ENCODE peak calls at places on chromosomes 11 and 22, in nine cellular contexts. N, M, V, P, J, L, F, G and T are unnamed samples.

GRCh38 chr22:48627203-48627602 is 1200.5 kb downstream of the BRD1 start:
- DNase-seq in L (peak; percentile 61), G (peak; percentile 25), N (no peak), M (no peak), P (no peak), V (no peak), F (no peak), J (no peak), T (no peak)

GRCh38 chr22:23029521-23030228 is 40.6 kb upstream of the GNAZ start:
- DNase-seq in G (no peak), J (no peak), N (no peak), M (no peak), V (no peak), P (no peak), F (no peak), L (no peak), T (no peak)

GRCh38 chr11:119551726-119552510 is 128.9 kb upstream of the THY1 start:
- DNase-seq in G (no peak), J (no peak), M (no peak), F (peak; percentile 40), P (no peak), L (no peak), V (no peak), N (no peak), T (no peak)

GRCh38 chr22:39907035-39907434 is 6.2 kb downstream of the GRAP2 start:
- DNase-seq in J (no peak), L (no peak), N (no peak), F (no peak), V (no peak), M (no peak), G (no peak), P (no peak), T (no peak)

GRCh38 chr11:130616578-130616977 is 168.1 kb downstream of the ADAMTS15 start:
- DNase-seq in N (no peak), L (no peak), V (no peak), J (no peak), M (no peak), F (no peak), G (peak; percentile 23), P (no peak), T (no peak)

GRCh38 chr22:45882881-45883810 is 93.8 kb downstream of the WNT7B start:
- DNase-seq in G (no peak), P (no peak), N (no peak), M (peak; percentile 64), V (no peak), L (no peak), F (no peak), J (no peak), T (no peak)

GRCh38 chr11:134032501-134033091 is 36.3 kb upstream of the JAM3 start:
- DNase-seq in G (peak; percentile 36), V (no peak), J (no peak), M (no peak), L (peak; percentile 54), N (no peak), F (no peak), P (no peak), T (no peak)

GRCh38 chr11:95788921-95789505 is 569 bp downstream of the FAM76B start:
- DNase-seq in N (peak; percentile 38), V (peak; percentile 23), P (no peak), L (no peak), J (no peak), G (peak; percentile 66), F (no peak), M (no peak), T (peak; percentile 29)

GRCh38 chr11:36385121-36385530 is 89.0 kb downstream of the PRR5L start:
- DNase-seq in L (no peak), V (no peak), P (no peak), J (no peak), G (no peak), F (no peak), M (no peak), N (no peak), T (peak; percentile 45)

GRCh38 chr11:69201764-69202370 is 46.1 kb downstream of the SMIM38 start:
- DNase-seq in M (no peak), G (no peak), P (no peak), F (no peak), L (no peak), N (no peak), J (no peak), V (no peak), T (no peak)

GRCh38 chr11:12531681-12532080 is 142.5 kb upstream of the TEAD1 start:
- DNase-seq in M (no peak), F (no peak), P (no peak), G (no peak), N (no peak), J (no peak), V (no peak), L (no peak), T (no peak)

GRCh38 chr11:134236834-134237556 is 12.5 kb downstream of the VPS26B start:
- DNase-seq in J (no peak), F (no peak), N (no peak), P (no peak), V (no peak), G (no peak), L (no peak), M (no peak), T (no peak)

GRCh38 chr11:115939104-115939503 is 434.9 kb upstream of the CADM1 start:
- DNase-seq in N (no peak), L (no peak), G (no peak), P (no peak), V (no peak), J (no peak), F (peak; percentile 90), M (no peak), T (no peak)

GRCh38 chr11:77619576-77620198 is 17.9 kb downstream of the CLNS1A start:
- DNase-seq in F (peak; percentile 42), V (no peak), N (peak; percentile 12), M (no peak), L (peak; percentile 66), J (no peak), P (no peak), G (peak; percentile 62), T (peak; percentile 58)

GRCh38 chr11:19958218-19958617 is 202.1 kb downstream of the DBX1 start:
- DNase-seq in N (no peak), L (no peak), V (no peak), P (no peak), M (no peak), F (no peak), G (no peak), J (no peak), T (no peak)

GRCh38 chr11:15660496-15660895 is 545.8 kb downstream of the INSC start:
- DNase-seq in F (no peak), N (no peak), J (no peak), P (no peak), L (no peak), M (no peak), V (no peak), G (no peak), T (peak; percentile 28)

GRCh38 chr11:111260761-111261160 is 15.2 kb downstream of the POU2AF2 start:
- DNase-seq in G (no peak), M (no peak), V (no peak), F (no peak), P (no peak), J (no peak), N (no peak), L (no peak), T (no peak)

GRCh38 chr11:2575611-2576051 is 124.2 kb downstream of the KCNQ1OT1 start:
- DNase-seq in J (peak; percentile 10), M (peak; percentile 58), V (no peak), N (no peak), P (no peak), L (no peak), F (no peak), G (no peak), T (no peak)

GRCh38 chr22:38490915-38491314 is 15.2 kb downstream of the DDX17 start:
- DNase-seq in G (no peak), F (no peak), M (peak; percentile 19), V (no peak), J (no peak), N (no peak), P (no peak), L (peak; percentile 70), T (no peak)

GRCh38 chr11:131186629-131187075 is 183.8 kb upstream of the NTM start:
- DNase-seq in V (peak; percentile 2), G (peak; percentile 46), J (no peak), N (no peak), L (no peak), P (no peak), M (no peak), F (no peak), T (no peak)

GRCh38 chr11:33263549-33263948 is 6.4 kb downstream of the HIPK3 start:
- DNase-seq in G (peak; percentile 66), P (no peak), J (no peak), V (no peak), M (no peak), N (no peak), F (no peak), L (no peak), T (no peak)

GRCh38 chr11:100841711-100842407 is 154.8 kb downstream of the ARHGAP42 start:
- DNase-seq in P (no peak), G (no peak), J (no peak), F (no peak), L (no peak), V (no peak), M (no peak), N (no peak), T (no peak)

GRCh38 chr11:38307455-38307854 is 1709.4 kb upstream of the RAG2 start:
- DNase-seq in J (no peak), M (no peak), L (no peak), V (no peak), P (no peak), N (no peak), F (no peak), G (no peak), T (no peak)

GRCh38 chr11:132977241-132977640 is 555.1 kb downstream of the OPCML start:
- DNase-seq in M (no peak), J (no peak), P (no peak), F (no peak), G (no peak), V (no peak), L (no peak), N (no peak), T (no peak)

GRCh38 chr11:31997955-31998354 is 92.9 kb upstream of the RCN1 start:
- DNase-seq in P (no peak), F (no peak), L (no peak), G (no peak), J (no peak), M (no peak), N (no peak), V (no peak), T (no peak)

GRCh38 chr11:117199061-117199915 is at the start of gene TAGLN:
- DNase-seq in G (no peak), N (peak; percentile 89), M (no peak), F (no peak), J (no peak), V (no peak), L (no peak), P (no peak), T (peak; percentile 47)

GRCh38 chr11:96090711-96091110 is 166.8 kb upstream of the MTMR2 start:
- DNase-seq in P (no peak), M (no peak), N (no peak), G (no peak), L (no peak), F (peak; percentile 36), J (no peak), V (no peak), T (no peak)

GRCh38 chr11:102843474-102843873 is at the start of gene MMP3:
- DNase-seq in N (no peak), M (no peak), F (peak; percentile 10), G (no peak), L (no peak), V (no peak), J (no peak), P (no peak), T (peak; percentile 48)

GRCh38 chr11:95659088-95659487 is 130.5 kb downstream of the FAM76B start:
- DNase-seq in J (no peak), N (peak; percentile 9), M (no peak), V (no peak), G (no peak), L (no peak), F (no peak), P (no peak), T (no peak)

GRCh38 chr11:59224419-59224928 is 11.7 kb upstream of the MPEG1 start:
- DNase-seq in M (no peak), N (no peak), L (no peak), J (no peak), P (no peak), G (no peak), V (no peak), F (no peak), T (no peak)

GRCh38 chr11:57432714-57433163 is 5.8 kb upstream of the SLC43A3 start:
- DNase-seq in J (no peak), N (peak; percentile 27), P (no peak), F (peak; percentile 82), V (no peak), G (peak; percentile 100), M (no peak), L (no peak), T (no peak)